ENCODE peak calls at places on chromosome X, in five cellular contexts. J is H7, T is HTR-8/SVneo, U is cardiac septum, R is anterior cingulate cortex. P is an unnamed sample.

GRCh38 chrX:139691493-139691842 is 16.5 kb downstream of the MCF2 start:
- DNase-seq in J (no peak), T (no peak), U (no peak), R (no peak), P (no peak)

GRCh38 chrX:153967536-153968214 is 3.9 kb downstream of the HCFC1 start:
- DNase-seq in J (no peak), T (no peak), U (no peak), R (no peak), P (no peak)

GRCh38 chrX:70922776-70923473 is 8.0 kb downstream of the SLC7A3 start:
- DNase-seq in J (no peak), T (no peak), U (no peak), R (no peak), P (no peak)

GRCh38 chrX:151680805-151681204 is 14.5 kb upstream of the PRRG3 start:
- DNase-seq in J (peak; percentile 49), T (peak; percentile 5), U (no peak), R (no peak), P (no peak)

GRCh38 chrX:2398341-2398656 is 102.5 kb downstream of the DHRSX start:
- DNase-seq in J (no peak), T (no peak), U (no peak), R (no peak), P (no peak)

GRCh38 chrX:151363316-151363715 is 33.7 kb upstream of the VMA21 start:
- DNase-seq in J (no peak), T (no peak), U (no peak), R (no peak), P (no peak)

GRCh38 chrX:152733261-152733975 is at the start of the genes CSAG1 and MAGEA12:
- DNase-seq in J (no peak), T (no peak), U (no peak), R (no peak), P (no peak)

GRCh38 chrX:101117701-101118100 is 19.7 kb downstream of the CENPI start:
- DNase-seq in J (no peak), T (no peak), U (no peak), R (no peak), P (no peak)

GRCh38 chrX:40007136-40007535 is 90.6 kb downstream of the BCOR start:
- DNase-seq in J (peak; percentile 76), T (no peak), U (no peak), R (no peak), P (no peak)